ENCODE peak calls at places on chromosomes 2 and 18, in eight cellular contexts. One of them, this sample, is unnamed.

GRCh38 chr2:172299741-172300140 is 127.6 kb upstream of the ITGA6 start:
- DNase-seq in GM23248: peak
- DNase-seq in hepatocyte: no peak
- DNase-seq in PC-9: no peak
- DNase-seq in K562: no peak
- DNase-seq in SK-N-SH: no peak
- DNase-seq in IMR-90: peak
- DNase-seq in GM23338: no peak
- DNase-seq in this sample: peak

GRCh38 chr18:22349317-22349898 is 68.3 kb downstream of the CTAGE1 start:
- DNase-seq in GM23248: peak
- DNase-seq in hepatocyte: peak
- DNase-seq in PC-9: no peak
- DNase-seq in K562: no peak
- DNase-seq in SK-N-SH: no peak
- DNase-seq in IMR-90: no peak
- DNase-seq in GM23338: no peak
- DNase-seq in this sample: no peak

GRCh38 chr2:213451542-213452256 is 167.4 kb downstream of the SPAG16 start:
- DNase-seq in GM23248: no peak
- DNase-seq in hepatocyte: peak
- DNase-seq in PC-9: no peak
- DNase-seq in K562: no peak
- DNase-seq in SK-N-SH: no peak
- DNase-seq in IMR-90: no peak
- DNase-seq in GM23338: peak
- DNase-seq in this sample: no peak

GRCh38 chr2:109063326-109063670 is 65.7 kb upstream of the SH3RF3 start:
- DNase-seq in GM23248: no peak
- DNase-seq in hepatocyte: no peak
- DNase-seq in PC-9: no peak
- DNase-seq in K562: no peak
- DNase-seq in SK-N-SH: no peak
- DNase-seq in IMR-90: no peak
- DNase-seq in GM23338: peak
- DNase-seq in this sample: no peak

GRCh38 chr2:235672720-235673119 is 178.9 kb downstream of the AGAP1 start:
- DNase-seq in GM23248: no peak
- DNase-seq in hepatocyte: no peak
- DNase-seq in PC-9: no peak
- DNase-seq in K562: no peak
- DNase-seq in SK-N-SH: no peak
- DNase-seq in IMR-90: no peak
- DNase-seq in GM23338: no peak
- DNase-seq in this sample: no peak

GRCh38 chr2:17416891-17417391 is 101.3 kb downstream of the RAD51AP2 start:
- DNase-seq in GM23248: peak
- DNase-seq in hepatocyte: no peak
- DNase-seq in PC-9: peak
- DNase-seq in K562: no peak
- DNase-seq in SK-N-SH: no peak
- DNase-seq in IMR-90: peak
- DNase-seq in GM23338: no peak
- DNase-seq in this sample: peak

GRCh38 chr2:71897145-71897495 is 250.5 kb downstream of the CYP26B1 start:
- DNase-seq in GM23248: no peak
- DNase-seq in hepatocyte: no peak
- DNase-seq in PC-9: no peak
- DNase-seq in K562: no peak
- DNase-seq in SK-N-SH: no peak
- DNase-seq in IMR-90: no peak
- DNase-seq in GM23338: no peak
- DNase-seq in this sample: no peak

GRCh38 chr18:37042381-37042780 is 213.5 kb downstream of the KIAA1328 start:
- DNase-seq in GM23248: peak
- DNase-seq in hepatocyte: no peak
- DNase-seq in PC-9: no peak
- DNase-seq in K562: no peak
- DNase-seq in SK-N-SH: no peak
- DNase-seq in IMR-90: no peak
- DNase-seq in GM23338: no peak
- DNase-seq in this sample: no peak

GRCh38 chr2:216519154-216519762 is 20.6 kb downstream of the RPL37A start:
- DNase-seq in GM23248: peak
- DNase-seq in hepatocyte: peak
- DNase-seq in PC-9: peak
- DNase-seq in K562: peak
- DNase-seq in SK-N-SH: peak
- DNase-seq in IMR-90: peak
- DNase-seq in GM23338: peak
- DNase-seq in this sample: peak

GRCh38 chr18:26717123-26717522 is 148.4 kb downstream of the AQP4 start:
- DNase-seq in GM23248: no peak
- DNase-seq in hepatocyte: no peak
- DNase-seq in PC-9: no peak
- DNase-seq in K562: no peak
- DNase-seq in SK-N-SH: no peak
- DNase-seq in IMR-90: no peak
- DNase-seq in GM23338: peak
- DNase-seq in this sample: no peak

GRCh38 chr2:23505984-23506380 is 121.0 kb downstream of the KLHL29 start:
- DNase-seq in GM23248: peak
- DNase-seq in hepatocyte: no peak
- DNase-seq in PC-9: no peak
- DNase-seq in K562: no peak
- DNase-seq in SK-N-SH: no peak
- DNase-seq in IMR-90: peak
- DNase-seq in GM23338: no peak
- DNase-seq in this sample: peak

GRCh38 chr2:76268928-76269327 is 558.2 kb upstream of the GCFC2 start:
- DNase-seq in GM23248: no peak
- DNase-seq in hepatocyte: peak
- DNase-seq in PC-9: no peak
- DNase-seq in K562: no peak
- DNase-seq in SK-N-SH: peak
- DNase-seq in IMR-90: peak
- DNase-seq in GM23338: no peak
- DNase-seq in this sample: no peak

GRCh38 chr2:1887106-1887505 is 142.8 kb upstream of the PXDN start:
- DNase-seq in GM23248: no peak
- DNase-seq in hepatocyte: no peak
- DNase-seq in PC-9: no peak
- DNase-seq in K562: no peak
- DNase-seq in SK-N-SH: no peak
- DNase-seq in IMR-90: no peak
- DNase-seq in GM23338: no peak
- DNase-seq in this sample: no peak

GRCh38 chr18:47075098-47075883 is 39.9 kb upstream of the ELOA2 start:
- DNase-seq in GM23248: no peak
- DNase-seq in hepatocyte: peak
- DNase-seq in PC-9: peak
- DNase-seq in K562: no peak
- DNase-seq in SK-N-SH: no peak
- DNase-seq in IMR-90: no peak
- DNase-seq in GM23338: peak
- DNase-seq in this sample: peak

GRCh38 chr2:220913384-220913783 is 658.7 kb downstream of the EPHA4 start:
- DNase-seq in GM23248: peak
- DNase-seq in hepatocyte: no peak
- DNase-seq in PC-9: no peak
- DNase-seq in K562: no peak
- DNase-seq in SK-N-SH: no peak
- DNase-seq in IMR-90: peak
- DNase-seq in GM23338: no peak
- DNase-seq in this sample: peak

GRCh38 chr2:38013158-38013752 is 62.7 kb downstream of the CYP1B1 start:
- DNase-seq in GM23248: peak
- DNase-seq in hepatocyte: no peak
- DNase-seq in PC-9: peak
- DNase-seq in K562: no peak
- DNase-seq in SK-N-SH: no peak
- DNase-seq in IMR-90: peak
- DNase-seq in GM23338: no peak
- DNase-seq in this sample: peak

GRCh38 chr18:9933865-9934264 is 20.0 kb downstream of the VAPA start:
- DNase-seq in GM23248: no peak
- DNase-seq in hepatocyte: no peak
- DNase-seq in PC-9: no peak
- DNase-seq in K562: no peak
- DNase-seq in SK-N-SH: no peak
- DNase-seq in IMR-90: no peak
- DNase-seq in GM23338: no peak
- DNase-seq in this sample: no peak

GRCh38 chr18:14974088-14974487 is 226.1 kb downstream of the ANKRD30B start:
- DNase-seq in GM23248: no peak
- DNase-seq in hepatocyte: no peak
- DNase-seq in PC-9: no peak
- DNase-seq in K562: no peak
- DNase-seq in SK-N-SH: no peak
- DNase-seq in IMR-90: no peak
- DNase-seq in GM23338: no peak
- DNase-seq in this sample: peak

GRCh38 chr2:15640291-15640711 is 48.6 kb downstream of the DDX1 start:
- DNase-seq in GM23248: peak
- DNase-seq in hepatocyte: peak
- DNase-seq in PC-9: no peak
- DNase-seq in K562: peak
- DNase-seq in SK-N-SH: no peak
- DNase-seq in IMR-90: peak
- DNase-seq in GM23338: no peak
- DNase-seq in this sample: peak

GRCh38 chr2:67329951-67330350 is 67.2 kb upstream of the ETAA1 start:
- DNase-seq in GM23248: no peak
- DNase-seq in hepatocyte: no peak
- DNase-seq in PC-9: no peak
- DNase-seq in K562: no peak
- DNase-seq in SK-N-SH: no peak
- DNase-seq in IMR-90: no peak
- DNase-seq in GM23338: peak
- DNase-seq in this sample: no peak

GRCh38 chr2:26438526-26438925 is 36.8 kb downstream of the DRC1 start:
- DNase-seq in GM23248: peak
- DNase-seq in hepatocyte: no peak
- DNase-seq in PC-9: no peak
- DNase-seq in K562: no peak
- DNase-seq in SK-N-SH: no peak
- DNase-seq in IMR-90: peak
- DNase-seq in GM23338: peak
- DNase-seq in this sample: no peak

GRCh38 chr2:143686585-143687164 is 557.5 kb downstream of the ARHGAP15 start:
- DNase-seq in GM23248: peak
- DNase-seq in hepatocyte: peak
- DNase-seq in PC-9: no peak
- DNase-seq in K562: peak
- DNase-seq in SK-N-SH: no peak
- DNase-seq in IMR-90: peak
- DNase-seq in GM23338: peak
- DNase-seq in this sample: peak

GRCh38 chr2:124538549-124538948 is 513.5 kb downstream of the CNTNAP5 start:
- DNase-seq in GM23248: no peak
- DNase-seq in hepatocyte: no peak
- DNase-seq in PC-9: no peak
- DNase-seq in K562: no peak
- DNase-seq in SK-N-SH: no peak
- DNase-seq in IMR-90: no peak
- DNase-seq in GM23338: no peak
- DNase-seq in this sample: no peak

GRCh38 chr2:26128176-26128575 is 44.7 kb upstream of the GAREM2 start:
- DNase-seq in GM23248: no peak
- DNase-seq in hepatocyte: no peak
- DNase-seq in PC-9: no peak
- DNase-seq in K562: no peak
- DNase-seq in SK-N-SH: no peak
- DNase-seq in IMR-90: no peak
- DNase-seq in GM23338: no peak
- DNase-seq in this sample: no peak

GRCh38 chr2:13662055-13662454 is 945.3 kb downstream of the TRIB2 start:
- DNase-seq in GM23248: peak
- DNase-seq in hepatocyte: no peak
- DNase-seq in PC-9: no peak
- DNase-seq in K562: no peak
- DNase-seq in SK-N-SH: no peak
- DNase-seq in IMR-90: peak
- DNase-seq in GM23338: no peak
- DNase-seq in this sample: peak

GRCh38 chr2:28332696-28333095 is 60.0 kb upstream of the FOSL2 start:
- DNase-seq in GM23248: no peak
- DNase-seq in hepatocyte: no peak
- DNase-seq in PC-9: peak
- DNase-seq in K562: no peak
- DNase-seq in SK-N-SH: no peak
- DNase-seq in IMR-90: no peak
- DNase-seq in GM23338: no peak
- DNase-seq in this sample: no peak
- H2AFZ ChIP-seq in GM23248: no peak
- H2AFZ ChIP-seq in hepatocyte: no peak
- H2AFZ ChIP-seq in PC-9: no peak
- H2AFZ ChIP-seq in K562: no peak
- H2AFZ ChIP-seq in SK-N-SH: no peak
- H2AFZ ChIP-seq in IMR-90: no peak
- H2AFZ ChIP-seq in GM23338: no peak
- H2AFZ ChIP-seq in this sample: no peak

DNA sequence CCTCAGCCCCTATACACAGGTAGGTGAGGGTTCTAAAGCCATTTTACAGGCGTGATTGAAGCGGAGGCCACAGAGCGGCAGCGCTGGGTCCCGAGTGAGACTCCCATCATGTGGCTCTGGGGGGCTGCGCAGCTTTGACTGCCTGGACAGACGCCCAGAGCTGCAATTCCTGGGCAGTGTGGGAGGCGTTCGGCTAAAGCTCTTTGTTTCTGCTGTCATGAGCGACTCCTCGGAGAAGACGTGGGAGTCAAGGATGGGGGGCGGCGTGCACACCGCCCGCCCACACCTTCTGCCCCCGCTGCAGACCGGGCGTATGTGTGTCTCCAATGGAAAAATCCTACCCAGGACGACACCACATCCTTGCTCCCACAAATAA is 867 bp upstream of the LBH start:
- DNase-seq in GM23248: no peak
- DNase-seq in hepatocyte: peak
- DNase-seq in PC-9: no peak
- DNase-seq in K562: peak
- DNase-seq in SK-N-SH: peak
- DNase-seq in IMR-90: peak
- DNase-seq in GM23338: peak
- DNase-seq in this sample: no peak
- H2AFZ ChIP-seq in GM23248: peak
- H2AFZ ChIP-seq in hepatocyte: peak
- H2AFZ ChIP-seq in PC-9: no peak
- H2AFZ ChIP-seq in K562: peak
- H2AFZ ChIP-seq in SK-N-SH: peak
- H2AFZ ChIP-seq in IMR-90: peak
- H2AFZ ChIP-seq in GM23338: peak
- H2AFZ ChIP-seq in this sample: peak

GRCh38 chr2:84801816-84802215 is 79.1 kb downstream of the TRABD2A start:
- DNase-seq in GM23248: no peak
- DNase-seq in hepatocyte: no peak
- DNase-seq in PC-9: no peak
- DNase-seq in K562: no peak
- DNase-seq in SK-N-SH: no peak
- DNase-seq in IMR-90: peak
- DNase-seq in GM23338: no peak
- DNase-seq in this sample: no peak
- H2AFZ ChIP-seq in GM23248: no peak
- H2AFZ ChIP-seq in hepatocyte: no peak
- H2AFZ ChIP-seq in PC-9: no peak
- H2AFZ ChIP-seq in K562: no peak
- H2AFZ ChIP-seq in SK-N-SH: no peak
- H2AFZ ChIP-seq in IMR-90: no peak
- H2AFZ ChIP-seq in GM23338: no peak
- H2AFZ ChIP-seq in this sample: no peak

GRCh38 chr2:86230961-86231360 is 31.7 kb downstream of the MRPL35 start:
- DNase-seq in GM23248: no peak
- DNase-seq in hepatocyte: no peak
- DNase-seq in PC-9: no peak
- DNase-seq in K562: no peak
- DNase-seq in SK-N-SH: no peak
- DNase-seq in IMR-90: no peak
- DNase-seq in GM23338: no peak
- DNase-seq in this sample: no peak
- H2AFZ ChIP-seq in GM23248: no peak
- H2AFZ ChIP-seq in hepatocyte: no peak
- H2AFZ ChIP-seq in PC-9: no peak
- H2AFZ ChIP-seq in K562: no peak
- H2AFZ ChIP-seq in SK-N-SH: no peak
- H2AFZ ChIP-seq in IMR-90: no peak
- H2AFZ ChIP-seq in GM23338: peak
- H2AFZ ChIP-seq in this sample: no peak